ENCODE peak calls at places on chromosome 4, in eight cellular contexts. W, R, F, B, Z, T, H and O are unnamed samples.

GRCh38 chr4:6697096-6697495 is 3.4 kb downstream of the S100P start:
- DNase-seq in Z (no peak), R (no peak), H (no peak), F (no peak), W (no peak), B (no peak), T (no peak), O (no peak)

GRCh38 chr4:153232768-153233167 is 28.5 kb downstream of the TRIM2 start:
- DNase-seq in W (peak; percentile 69), B (peak; percentile 30), H (no peak), R (no peak), T (peak; percentile 43), Z (no peak), F (peak; percentile 80), O (peak; percentile 39)

GRCh38 chr4:7192252-7193039 is at the start of gene SORCS2:
- DNase-seq in W (peak; percentile 90), B (peak; percentile 85), T (peak; percentile 91), H (peak; percentile 21), R (peak; percentile 56), Z (no peak), F (peak; percentile 77), O (peak; percentile 63)

GRCh38 chr4:139144911-139145551 is 32.0 kb downstream of the ELF2 start:
- DNase-seq in F (peak; percentile 53), Z (no peak), W (no peak), R (no peak), B (no peak), H (no peak), T (peak; percentile 19), O (peak; percentile 23)

GRCh38 chr4:236028-236427 is 69.2 kb downstream of the ZNF732 start:
- DNase-seq in H (no peak), F (no peak), R (no peak), T (no peak), B (no peak), Z (no peak), W (no peak), O (no peak)

GRCh38 chr4:57063518-57063917 is 46.7 kb downstream of the IGFBP7 start:
- DNase-seq in F (no peak), T (no peak), Z (no peak), B (no peak), H (no peak), R (no peak), W (no peak), O (no peak)

GRCh38 chr4:42579903-42580302 is 77.0 kb downstream of the ATP8A1 start:
- DNase-seq in W (no peak), H (no peak), Z (no peak), R (no peak), F (no peak), B (no peak), T (no peak), O (no peak)

GRCh38 chr4:165707126-165707525 is 165.9 kb upstream of the TLL1 start:
- DNase-seq in H (no peak), B (no peak), W (no peak), T (no peak), R (no peak), F (no peak), Z (no peak), O (no peak)

GRCh38 chr4:93147524-93148212 is 680.9 kb upstream of the ATOH1 start:
- DNase-seq in R (no peak), B (no peak), H (no peak), T (no peak), F (peak; percentile 86), W (peak; percentile 81), Z (no peak), O (no peak)

GRCh38 chr4:91837608-91838029 is 466.1 kb upstream of the GRID2 start:
- DNase-seq in W (no peak), T (peak; percentile 31), F (no peak), Z (no peak), R (no peak), H (no peak), B (no peak), O (no peak)

GRCh38 chr4:116885579-116885978 is 199.8 kb downstream of the TRAM1L1 start:
- DNase-seq in F (no peak), H (no peak), R (no peak), W (no peak), Z (no peak), T (no peak), B (no peak), O (no peak)

GRCh38 chr4:98631506-98631905 is 26.9 kb downstream of the TSPAN5 start:
- DNase-seq in R (no peak), F (no peak), W (no peak), Z (no peak), H (no peak), T (no peak), B (no peak), O (no peak)

GRCh38 chr4:84673475-84674230 is 90.7 kb downstream of the CDS1 start:
- DNase-seq in H (no peak), R (no peak), B (peak; percentile 87), W (no peak), Z (no peak), F (no peak), T (no peak), O (no peak)

GRCh38 chr4:141686146-141686775 is 49.9 kb downstream of the IL15 start:
- DNase-seq in B (peak; percentile 78), W (no peak), R (no peak), F (no peak), Z (no peak), T (no peak), H (no peak), O (no peak)

GRCh38 chr4:104491396-104491821 is 3.3 kb downstream of the CXXC4 start:
- DNase-seq in F (peak; percentile 64), Z (no peak), T (peak; percentile 74), H (no peak), W (peak; percentile 85), R (peak; percentile 76), B (peak; percentile 28), O (peak; percentile 63)

DNA sequence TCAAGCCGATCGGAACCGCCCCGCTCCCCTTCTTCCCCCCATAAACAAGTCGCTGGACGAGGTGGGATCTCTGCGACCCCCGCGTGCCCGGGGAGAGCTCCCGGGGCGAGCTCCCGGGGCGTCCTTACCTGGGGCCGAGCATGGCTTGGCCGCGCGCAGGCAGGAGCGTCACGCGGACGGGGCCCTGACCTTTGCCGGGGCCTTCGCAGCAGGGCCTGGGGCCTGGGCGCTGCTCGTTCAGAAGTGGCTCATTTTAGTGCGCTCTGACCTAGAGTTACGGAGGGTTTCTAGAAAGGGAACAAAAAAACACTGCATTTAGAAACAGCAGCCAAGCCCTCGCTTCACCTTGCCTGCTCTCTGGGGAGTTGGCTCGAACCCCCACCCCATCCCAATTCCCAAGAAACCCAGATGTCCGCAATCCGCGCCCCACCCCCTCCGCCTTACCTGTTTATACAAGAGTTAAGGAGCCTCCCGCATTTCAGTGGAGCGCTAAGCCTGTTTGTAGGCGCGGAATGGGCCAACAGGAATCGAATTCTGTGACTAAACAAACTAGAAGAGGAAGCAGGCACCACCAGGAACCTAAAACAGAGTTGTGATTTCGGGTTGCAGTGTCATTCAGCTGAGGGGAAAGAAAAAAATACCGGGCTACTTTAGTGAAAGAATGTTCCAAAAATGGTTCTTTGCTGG is 814 bp upstream of the RBM47 start:
- DNase-seq in B (no peak), T (peak; percentile 69), W (peak; percentile 63), H (peak; percentile 44), R (peak; percentile 89), F (peak; percentile 94), Z (no peak), O (peak; percentile 74)
- H3K4me3 ChIP-seq in B (no peak overlapping the region), T (peak overlapping the region; percentile 36), W (peak overlapping the region; percentile 58), H (peak overlapping the region; percentile 41), R (peak overlapping the region; percentile 69), F (peak overlapping the region; percentile 60), Z (no peak overlapping the region), O (no peak overlapping the region)

GRCh38 chr4:53459548-53459947 is 82.1 kb downstream of the FIP1L1 start:
- DNase-seq in Z (no peak), T (peak; percentile 40), F (no peak), H (no peak), W (no peak), B (peak; percentile 65), R (no peak), O (no peak)
- H3K36me3 ChIP-seq in Z (peaks cover 81% of the 10 kb centered on the region), T (peaks cover 11% of the 10 kb centered on the region), F (peaks cover 9% of the 10 kb centered on the region), H (peaks cover 55% of the 10 kb centered on the region), W (peaks cover 18% of the 10 kb centered on the region), B (peaks cover 60% of the 10 kb centered on the region), R (peaks cover 7% of the 10 kb centered on the region), O (no peaks in the 10 kb centered on the region)

DNA sequence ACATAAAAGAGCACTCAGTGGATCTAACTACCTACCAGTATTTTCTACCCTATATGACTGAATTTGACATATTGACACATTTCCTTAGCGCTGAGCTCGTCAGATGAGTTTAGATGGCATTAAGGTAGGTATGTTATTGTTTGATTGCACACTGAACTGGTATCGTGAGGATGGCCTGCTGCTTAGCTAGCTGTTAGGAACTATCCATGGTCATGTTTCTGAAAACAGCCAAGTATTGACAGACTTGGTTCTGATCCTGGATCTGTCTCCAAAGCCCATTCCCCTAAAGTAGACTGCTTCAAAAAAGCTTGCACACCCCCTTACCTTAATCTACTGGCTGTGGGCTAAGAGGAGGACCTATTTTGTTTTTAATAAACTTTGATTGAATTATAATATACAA is 32.9 kb downstream of the FNIP2 start:
- DNase-seq in R (no peak), T (no peak), Z (no peak), B (no peak), H (no peak), F (no peak), W (no peak), O (no peak)
- H3K4me1 ChIP-seq in R (peaks cover 26% of the 10 kb centered on the region), T (peaks cover 20% of the 10 kb centered on the region), Z (no peaks in the 10 kb centered on the region), B (peaks cover 7% of the 10 kb centered on the region), H (no peaks in the 10 kb centered on the region), F (peaks cover 21% of the 10 kb centered on the region), W (no peaks in the 10 kb centered on the region), O (peaks cover 64% of the 10 kb centered on the region)

GRCh38 chr4:1768367-1769034 is 24.6 kb upstream of the FGFR3 start:
- DNase-seq in T (peak; percentile 73), Z (no peak), W (peak; percentile 56), H (no peak), R (no peak), F (no peak), B (no peak), O (peak; percentile 75)

GRCh38 chr4:1767058-1767769 is 25.9 kb upstream of the FGFR3 start:
- DNase-seq in B (peak; percentile 29), F (peak; percentile 76), H (no peak), T (peak; percentile 84), Z (no peak), W (peak; percentile 95), R (no peak), O (peak; percentile 37)

GRCh38 chr4:1766336-1767057 is 26.6 kb upstream of the FGFR3 start:
- DNase-seq in Z (no peak), B (no peak), F (peak; percentile 54), W (peak; percentile 74), R (no peak), H (no peak), T (peak; percentile 69), O (peak; percentile 41)

GRCh38 chr4:1769692-1770091 is 23.4 kb upstream of the FGFR3 start:
- DNase-seq in R (no peak), T (no peak), W (no peak), Z (no peak), F (no peak), H (no peak), B (no peak), O (no peak)

DNA sequence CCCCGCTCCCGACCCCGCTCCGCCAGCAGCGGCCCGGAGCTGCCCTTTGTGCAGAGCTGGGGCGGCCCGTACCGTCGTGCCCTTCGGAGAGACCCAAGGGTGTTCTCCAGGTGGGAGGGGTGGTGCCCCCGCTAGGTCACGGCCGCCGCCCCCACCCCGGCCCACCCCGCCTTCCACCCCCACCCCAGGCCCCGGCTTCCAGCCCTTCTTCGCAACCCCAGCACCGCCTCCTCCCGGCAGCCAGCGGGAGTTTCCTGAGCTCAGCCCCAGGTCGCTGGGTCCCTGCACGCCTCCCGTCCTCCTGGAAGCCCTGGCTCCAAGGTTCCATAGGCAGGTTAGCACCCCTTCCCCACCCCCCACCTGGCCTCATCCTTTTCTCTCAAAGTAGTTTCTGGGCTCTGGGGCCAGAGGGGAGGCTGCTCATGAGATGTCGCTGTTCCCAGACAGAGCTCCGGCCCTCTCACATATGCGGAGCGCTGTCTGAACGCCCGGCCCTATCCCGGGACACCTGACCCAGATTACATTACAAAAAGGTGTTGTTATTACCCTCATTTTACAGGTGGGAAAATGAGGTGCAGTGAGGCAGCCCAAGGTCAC is 25.2 kb upstream of the FGFR3 start:
- DNase-seq in W (peak; percentile 78), B (peak; percentile 71), H (no peak), R (no peak), T (peak; percentile 87), Z (no peak), F (peak; percentile 91), O (peak; percentile 64)
- H3K4me3 ChIP-seq in W (peak overlapping the region; percentile 45), B (no peak overlapping the region), H (peak overlapping the region; percentile 34), R (peak overlapping the region; percentile 13), T (no peak overlapping the region), Z (no peak overlapping the region), F (peak overlapping the region; percentile 49), O (no peak overlapping the region)